ENCODE peak calls at places on chromosomes 12 and 14, in nine cellular contexts. G is GM04503; M is ELF-1; V is NCI-H1436; C is left ventricle myocardium superior; Y is stimulated activated CD4-positive, alpha-beta T cell treated with anti-CD3 and anti-CD28 coated beads, Interleukin-12 subunit alpha, Interleukin-12 subunit beta, amount 100 ng/mL, for 24 hours; O is NCI-H1048; E is Daoy; U is central memory CD4-positive, alpha-beta T cell. J is an unnamed sample.

GRCh38 chr12:31773867-31774266 is 45.0 kb upstream of the AMN1 start:
- DNase-seq in M (peak; percentile 40), Y (no peak), O (no peak), U (no peak), G (no peak), V (no peak), C (no peak), E (no peak), J (no peak)

GRCh38 chr14:101839236-101839635 is 77.7 kb downstream of the PPP2R5C start:
- DNase-seq in Y (no peak), U (peak; percentile 52), O (no peak), M (no peak), V (no peak), G (no peak), C (no peak), E (no peak), J (no peak)

GRCh38 chr14:104128981-104129380 is 9.4 kb upstream of the KIF26A start:
- DNase-seq in M (no peak), U (no peak), C (no peak), V (no peak), Y (no peak), O (no peak), E (no peak), G (no peak), J (no peak)

GRCh38 chr12:43636706-43637105 is 84.7 kb upstream of the ADAMTS20 start:
- DNase-seq in G (no peak), E (no peak), O (no peak), C (no peak), U (no peak), M (no peak), V (no peak), Y (no peak), J (no peak)

GRCh38 chr14:68705741-68706283 is 87.1 kb downstream of the ZFP36L1 start:
- DNase-seq in G (no peak), C (no peak), V (no peak), O (no peak), E (no peak), U (no peak), Y (no peak), M (peak; percentile 35), J (no peak)

GRCh38 chr14:100104523-100105300 is 39.5 kb downstream of the EVL start:
- DNase-seq in G (peak; percentile 21), E (peak; percentile 70), U (no peak), C (no peak), V (no peak), Y (no peak), O (no peak), M (no peak), J (no peak)

GRCh38 chr12:52975204-52975603 is 26.3 kb downstream of the KRT18 start:
- DNase-seq in C (no peak), O (no peak), G (no peak), Y (no peak), E (peak; percentile 51), M (no peak), U (no peak), V (no peak), J (no peak)

GRCh38 chr12:20314325-20314724 is 54.0 kb upstream of the PDE3A start:
- DNase-seq in O (no peak), Y (no peak), V (no peak), M (no peak), G (no peak), E (no peak), U (no peak), C (no peak), J (peak; percentile 30)

GRCh38 chr12:109440851-109441490 is 36.1 kb downstream of the KCTD10 start:
- DNase-seq in V (peak; percentile 78), M (peak; percentile 8), E (no peak), G (peak; percentile 54), C (no peak), U (no peak), Y (no peak), O (no peak), J (no peak)

GRCh38 chr12:46874642-46875041 is 48.8 kb upstream of the SLC38A4 start:
- DNase-seq in E (no peak), C (peak; percentile 67), O (no peak), V (no peak), Y (no peak), U (no peak), G (peak; percentile 70), M (no peak), J (peak; percentile 28)

GRCh38 chr12:27999521-27999920 is 27.0 kb upstream of the PTHLH start:
- DNase-seq in C (no peak), O (no peak), U (no peak), M (no peak), V (no peak), E (no peak), G (peak; percentile 81), Y (no peak), J (peak; percentile 62)

GRCh38 chr12:104137175-104137901 is 672 bp downstream of the NFYB start:
- DNase-seq in Y (peak; percentile 34), V (peak; percentile 35), C (peak; percentile 58), E (peak; percentile 69), U (peak; percentile 41), G (no peak), M (peak; percentile 71), O (no peak), J (peak; percentile 48)

GRCh38 chr14:94582851-94583250 is 1.6 kb downstream of the SERPINA5 start:
- DNase-seq in V (no peak), U (no peak), M (peak; percentile 62), E (no peak), C (no peak), G (no peak), O (no peak), Y (no peak), J (no peak)

GRCh38 chr12:32896438-32897275 is at the start of gene PKP2:
- DNase-seq in C (peak; percentile 82), E (peak; percentile 72), U (no peak), V (peak; percentile 91), Y (no peak), G (no peak), O (peak; percentile 59), M (peak; percentile 93), J (peak; percentile 43)

GRCh38 chr12:129550353-129550752 is 353.5 kb downstream of the TMEM132D start:
- DNase-seq in C (no peak), U (no peak), G (no peak), E (no peak), M (no peak), O (no peak), Y (no peak), V (peak; percentile 96), J (no peak)

GRCh38 chr12:60169904-60170303 is 574.1 kb downstream of the SLC16A7 start:
- DNase-seq in V (no peak), Y (no peak), G (no peak), U (no peak), E (no peak), M (no peak), C (no peak), O (no peak), J (no peak)

GRCh38 chr14:102498005-102498677 is 11.4 kb downstream of the ANKRD9 start:
- DNase-seq in O (no peak), G (no peak), Y (no peak), U (no peak), V (no peak), C (no peak), E (no peak), M (peak; percentile 57), J (no peak)

GRCh38 chr12:66279127-66279712 is 23.1 kb upstream of the HELB start:
- DNase-seq in C (no peak), M (peak; percentile 15), G (no peak), O (no peak), Y (no peak), E (peak; percentile 19), U (peak; percentile 41), V (no peak), J (peak; percentile 35)